ENCODE peak calls at places on chromosomes 2 and 18, in seven cellular contexts. One of them, this sample, is unnamed.
A peak's percentile ranks its signal among the peaks of the same experiment; 100 is the strongest.

GRCh38 chr2:165572155-165572554 is 102.7 kb downstream of the CSRNP3 start:
- DNase-seq in Caco-2: no peak
- DNase-seq in adrenal gland: no peak
- DNase-seq in AG04450: no peak
- DNase-seq in prostate gland: no peak
- DNase-seq in IMR-90: no peak
- DNase-seq in neuronal stem cell: no peak
- DNase-seq in this sample: no peak

GRCh38 chr2:28206786-28207185 is 185.9 kb upstream of the FOSL2 start:
- DNase-seq in AG04450: no peak
- DNase-seq in prostate gland: no peak
- DNase-seq in neuronal stem cell: no peak
- DNase-seq in IMR-90: no peak
- DNase-seq in adrenal gland: no peak
- DNase-seq in Caco-2: no peak
- DNase-seq in this sample: peak; percentile 26

GRCh38 chr2:43185146-43185545 is 41.3 kb downstream of the ZFP36L2 start:
- DNase-seq in neuronal stem cell: no peak
- DNase-seq in adrenal gland: no peak
- DNase-seq in AG04450: no peak
- DNase-seq in prostate gland: no peak
- DNase-seq in Caco-2: no peak
- DNase-seq in IMR-90: peak; percentile 21
- DNase-seq in this sample: no peak

GRCh38 chr2:99984781-99985525 is 157.4 kb downstream of the AFF3 start:
- DNase-seq in IMR-90: peak; percentile 73
- DNase-seq in Caco-2: no peak
- DNase-seq in neuronal stem cell: no peak
- DNase-seq in prostate gland: no peak
- DNase-seq in adrenal gland: no peak
- DNase-seq in AG04450: peak; percentile 47
- DNase-seq in this sample: no peak

GRCh38 chr2:237687666-237688065 is 60.3 kb downstream of the LRRFIP1 start:
- DNase-seq in adrenal gland: no peak
- DNase-seq in neuronal stem cell: no peak
- DNase-seq in prostate gland: no peak
- DNase-seq in AG04450: peak; percentile 93
- DNase-seq in Caco-2: no peak
- DNase-seq in IMR-90: peak; percentile 99
- DNase-seq in this sample: peak; percentile 99

GRCh38 chr18:23885750-23886149 is 128.8 kb upstream of the TTC39C start:
- DNase-seq in neuronal stem cell: no peak
- DNase-seq in adrenal gland: no peak
- DNase-seq in prostate gland: no peak
- DNase-seq in IMR-90: no peak
- DNase-seq in AG04450: no peak
- DNase-seq in Caco-2: no peak
- DNase-seq in this sample: no peak

GRCh38 chr2:121664086-121664485 is 14.8 kb upstream of the CLASP1 start:
- DNase-seq in adrenal gland: no peak
- DNase-seq in Caco-2: no peak
- DNase-seq in prostate gland: no peak
- DNase-seq in AG04450: no peak
- DNase-seq in IMR-90: no peak
- DNase-seq in neuronal stem cell: no peak
- DNase-seq in this sample: peak; percentile 2

GRCh38 chr2:236536727-236537398 is 32.8 kb upstream of the ACKR3 start:
- DNase-seq in neuronal stem cell: no peak
- DNase-seq in prostate gland: no peak
- DNase-seq in adrenal gland: no peak
- DNase-seq in IMR-90: no peak
- DNase-seq in AG04450: no peak
- DNase-seq in Caco-2: no peak
- DNase-seq in this sample: no peak

GRCh38 chr2:72148391-72148974 is 821 bp upstream of the CYP26B1 start:
- DNase-seq in adrenal gland: no peak
- DNase-seq in AG04450: no peak
- DNase-seq in IMR-90: no peak
- DNase-seq in Caco-2: no peak
- DNase-seq in neuronal stem cell: no peak
- DNase-seq in prostate gland: peak; percentile 6
- DNase-seq in this sample: no peak

GRCh38 chr2:169363570-169364150 is 1.3 kb upstream of the LRP2 start:
- DNase-seq in Caco-2: peak; percentile 78
- DNase-seq in neuronal stem cell: peak; percentile 67
- DNase-seq in AG04450: no peak
- DNase-seq in IMR-90: no peak
- DNase-seq in prostate gland: no peak
- DNase-seq in adrenal gland: peak; percentile 20
- DNase-seq in this sample: no peak

GRCh38 chr2:230738391-230738811 is 25.8 kb downstream of the CAB39 start:
- DNase-seq in neuronal stem cell: no peak
- DNase-seq in Caco-2: no peak
- DNase-seq in AG04450: no peak
- DNase-seq in IMR-90: peak; percentile 63
- DNase-seq in adrenal gland: no peak
- DNase-seq in prostate gland: no peak
- DNase-seq in this sample: no peak

GRCh38 chr2:160010361-160011145 is 51.9 kb downstream of the PLA2R1 start:
- DNase-seq in prostate gland: no peak
- DNase-seq in neuronal stem cell: no peak
- DNase-seq in adrenal gland: no peak
- DNase-seq in IMR-90: peak; percentile 13
- DNase-seq in Caco-2: no peak
- DNase-seq in AG04450: no peak
- DNase-seq in this sample: no peak

GRCh38 chr2:198767694-198768093 is 690.0 kb downstream of the SATB2 start:
- DNase-seq in Caco-2: no peak
- DNase-seq in IMR-90: no peak
- DNase-seq in AG04450: no peak
- DNase-seq in neuronal stem cell: no peak
- DNase-seq in prostate gland: no peak
- DNase-seq in adrenal gland: no peak
- DNase-seq in this sample: no peak

GRCh38 chr2:32947076-32947483 is 327 bp downstream of the LTBP1 start:
- DNase-seq in IMR-90: no peak
- DNase-seq in Caco-2: no peak
- DNase-seq in adrenal gland: peak; percentile 26
- DNase-seq in neuronal stem cell: peak; percentile 26
- DNase-seq in prostate gland: no peak
- DNase-seq in AG04450: no peak
- DNase-seq in this sample: no peak

GRCh38 chr2:190887089-190887488 is 6.5 kb downstream of the GLS start:
- DNase-seq in neuronal stem cell: no peak
- DNase-seq in Caco-2: no peak
- DNase-seq in adrenal gland: no peak
- DNase-seq in prostate gland: no peak
- DNase-seq in AG04450: no peak
- DNase-seq in IMR-90: peak; percentile 36
- DNase-seq in this sample: no peak

GRCh38 chr2:23301151-23301550 is 83.8 kb upstream of the KLHL29 start:
- DNase-seq in IMR-90: peak; percentile 50
- DNase-seq in Caco-2: no peak
- DNase-seq in prostate gland: no peak
- DNase-seq in adrenal gland: no peak
- DNase-seq in neuronal stem cell: no peak
- DNase-seq in AG04450: no peak
- DNase-seq in this sample: no peak

GRCh38 chr18:58937204-58937603 is 72.5 kb downstream of the ZNF532 start:
- DNase-seq in neuronal stem cell: no peak
- DNase-seq in AG04450: no peak
- DNase-seq in adrenal gland: no peak
- DNase-seq in Caco-2: no peak
- DNase-seq in prostate gland: no peak
- DNase-seq in IMR-90: peak; percentile 70
- DNase-seq in this sample: no peak

GRCh38 chr2:61900246-61900645 is 5.2 kb upstream of the COMMD1 start:
- DNase-seq in Caco-2: no peak
- DNase-seq in AG04450: no peak
- DNase-seq in IMR-90: peak; percentile 38
- DNase-seq in prostate gland: no peak
- DNase-seq in neuronal stem cell: no peak
- DNase-seq in adrenal gland: no peak
- DNase-seq in this sample: no peak

GRCh38 chr2:69985684-69986083 is 24.3 kb upstream of the ASPRV1 start:
- DNase-seq in AG04450: no peak
- DNase-seq in Caco-2: no peak
- DNase-seq in adrenal gland: no peak
- DNase-seq in neuronal stem cell: no peak
- DNase-seq in prostate gland: no peak
- DNase-seq in IMR-90: no peak
- DNase-seq in this sample: no peak

GRCh38 chr2:207288628-207289027 is 122.9 kb upstream of the KLF7 start:
- DNase-seq in neuronal stem cell: no peak
- DNase-seq in adrenal gland: no peak
- DNase-seq in prostate gland: no peak
- DNase-seq in IMR-90: no peak
- DNase-seq in Caco-2: no peak
- DNase-seq in AG04450: no peak
- DNase-seq in this sample: no peak

GRCh38 chr2:232767866-232768265 is 8.5 kb downstream of the KCNJ13 start:
- DNase-seq in Caco-2: no peak
- DNase-seq in AG04450: no peak
- DNase-seq in neuronal stem cell: no peak
- DNase-seq in IMR-90: no peak
- DNase-seq in prostate gland: no peak
- DNase-seq in adrenal gland: no peak
- DNase-seq in this sample: no peak

GRCh38 chr2:216328347-216328746 is 43.9 kb downstream of the MARCHF4 start:
- DNase-seq in IMR-90: no peak
- DNase-seq in adrenal gland: no peak
- DNase-seq in prostate gland: no peak
- DNase-seq in neuronal stem cell: no peak
- DNase-seq in AG04450: no peak
- DNase-seq in Caco-2: no peak
- DNase-seq in this sample: no peak

GRCh38 chr2:694174-694573 is 17.0 kb upstream of the TMEM18 start:
- DNase-seq in adrenal gland: no peak
- DNase-seq in Caco-2: no peak
- DNase-seq in IMR-90: peak; percentile 77
- DNase-seq in AG04450: no peak
- DNase-seq in prostate gland: no peak
- DNase-seq in neuronal stem cell: no peak
- DNase-seq in this sample: no peak

DNA sequence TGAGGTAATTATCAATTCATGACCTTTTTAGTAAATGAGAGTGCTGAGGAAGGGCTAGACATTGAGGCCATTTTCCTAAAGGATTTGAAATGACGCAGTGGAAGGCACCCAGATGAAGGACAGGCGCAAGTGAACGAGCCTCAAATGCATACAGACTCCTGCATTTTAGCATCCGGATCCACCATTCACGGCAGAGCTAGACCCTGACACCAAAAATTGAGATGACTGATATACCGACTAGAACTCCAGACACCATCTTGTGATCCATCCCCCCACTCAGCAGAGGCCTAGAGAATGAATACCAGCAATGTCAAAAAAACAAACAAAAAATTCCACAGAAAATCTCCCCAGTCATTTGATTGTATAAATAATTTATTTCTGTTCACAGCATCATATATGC is 4.2 kb downstream of the ARL4C start:
- DNase-seq in Caco-2: no peak
- DNase-seq in prostate gland: no peak
- DNase-seq in AG04450: no peak
- DNase-seq in neuronal stem cell: no peak
- DNase-seq in adrenal gland: no peak
- DNase-seq in IMR-90: no peak
- DNase-seq in this sample: no peak
- H3K4me3 ChIP-seq in Caco-2: no peak overlapping the region
- H3K4me3 ChIP-seq in prostate gland: no peak overlapping the region
- H3K4me3 ChIP-seq in AG04450: peak overlapping the region; percentile 73
- H3K4me3 ChIP-seq in neuronal stem cell: no peak overlapping the region
- H3K4me3 ChIP-seq in adrenal gland: no peak overlapping the region
- H3K4me3 ChIP-seq in IMR-90: no peak overlapping the region
- H3K4me3 ChIP-seq in this sample: no peak overlapping the region

DNA sequence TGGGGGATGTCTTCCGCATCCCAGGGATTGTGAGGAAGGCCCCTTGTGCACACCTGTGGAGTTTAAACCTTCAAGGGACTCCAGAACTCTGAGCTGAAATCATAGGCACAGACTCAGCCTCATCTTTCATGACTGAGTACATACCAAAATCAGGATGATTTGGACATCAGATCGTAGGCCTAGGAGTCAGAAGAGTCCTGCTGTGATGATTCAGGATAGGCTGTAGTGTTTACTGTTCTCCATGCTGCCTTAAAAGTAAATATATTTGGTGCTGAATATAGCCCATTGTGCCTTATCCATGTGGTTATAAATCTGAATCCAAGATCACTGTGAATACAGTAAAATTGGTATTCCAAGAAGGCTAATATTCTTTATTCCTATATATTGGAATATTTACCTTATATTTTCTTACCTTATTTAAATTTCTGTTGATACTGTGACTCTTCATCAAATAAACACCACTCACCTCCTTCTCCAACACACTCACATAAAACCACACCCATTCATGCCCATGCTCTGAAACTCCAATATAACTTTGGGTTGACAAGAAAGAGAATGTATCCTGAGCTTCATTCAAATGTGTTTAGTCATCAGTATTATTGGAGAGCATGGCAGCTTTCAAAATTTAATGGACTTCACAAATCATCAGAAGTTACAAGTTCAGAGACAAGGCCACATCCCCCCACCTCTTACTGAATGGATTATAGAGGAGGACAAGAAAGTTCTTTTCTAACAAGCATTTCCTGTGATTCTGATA is 561.4 kb upstream of the LINC00305 start:
- DNase-seq in Caco-2: no peak
- DNase-seq in IMR-90: no peak
- DNase-seq in AG04450: no peak
- DNase-seq in prostate gland: no peak
- DNase-seq in neuronal stem cell: no peak
- DNase-seq in adrenal gland: no peak
- DNase-seq in this sample: no peak
- H3K4me3 ChIP-seq in Caco-2: no peak overlapping the region
- H3K4me3 ChIP-seq in IMR-90: no peak overlapping the region
- H3K4me3 ChIP-seq in AG04450: no peak overlapping the region
- H3K4me3 ChIP-seq in prostate gland: no peak overlapping the region
- H3K4me3 ChIP-seq in neuronal stem cell: no peak overlapping the region
- H3K4me3 ChIP-seq in adrenal gland: no peak overlapping the region
- H3K4me3 ChIP-seq in this sample: no peak overlapping the region

DNA sequence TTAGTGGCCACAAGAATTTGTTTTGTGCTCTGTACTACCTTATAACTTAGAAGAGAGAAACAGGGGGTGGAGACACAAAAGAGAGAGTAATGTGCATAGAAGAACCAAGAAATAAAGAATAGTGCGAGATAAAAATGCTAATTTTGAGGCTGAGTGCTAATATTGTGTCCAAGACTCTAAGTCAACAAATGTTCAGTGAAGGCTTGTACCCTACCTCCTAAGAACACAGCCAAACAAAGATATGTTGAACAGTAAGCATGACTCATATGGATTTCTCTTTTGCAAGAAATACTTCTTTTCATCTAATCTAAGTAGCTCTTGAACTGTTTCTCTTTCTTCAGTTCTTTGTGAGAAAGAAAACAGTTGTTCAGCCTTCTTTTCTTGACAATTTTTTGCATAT is 45.2 kb downstream of the GAREM1 start:
- DNase-seq in prostate gland: no peak
- DNase-seq in neuronal stem cell: no peak
- DNase-seq in AG04450: no peak
- DNase-seq in IMR-90: peak; percentile 60
- DNase-seq in adrenal gland: no peak
- DNase-seq in Caco-2: no peak
- DNase-seq in this sample: peak; percentile 34
- H3K4me3 ChIP-seq in prostate gland: no peak overlapping the region
- H3K4me3 ChIP-seq in neuronal stem cell: no peak overlapping the region
- H3K4me3 ChIP-seq in AG04450: no peak overlapping the region
- H3K4me3 ChIP-seq in IMR-90: no peak overlapping the region
- H3K4me3 ChIP-seq in adrenal gland: no peak overlapping the region
- H3K4me3 ChIP-seq in Caco-2: no peak overlapping the region
- H3K4me3 ChIP-seq in this sample: no peak overlapping the region

GRCh38 chr18:25675123-25675850 is 323.3 kb upstream of the ZNF521 start:
- DNase-seq in prostate gland: no peak
- DNase-seq in adrenal gland: no peak
- DNase-seq in neuronal stem cell: no peak
- DNase-seq in AG04450: no peak
- DNase-seq in Caco-2: no peak
- DNase-seq in IMR-90: no peak
- DNase-seq in this sample: no peak
- H3K4me3 ChIP-seq in prostate gland: no peak overlapping the region
- H3K4me3 ChIP-seq in adrenal gland: no peak overlapping the region
- H3K4me3 ChIP-seq in neuronal stem cell: no peak overlapping the region
- H3K4me3 ChIP-seq in AG04450: no peak overlapping the region
- H3K4me3 ChIP-seq in Caco-2: no peak overlapping the region
- H3K4me3 ChIP-seq in IMR-90: no peak overlapping the region
- H3K4me3 ChIP-seq in this sample: no peak overlapping the region